ENCODE peak calls at places on chromosomes 13 and 19, in eight cellular contexts. K, B, A, J, L, W, V and P are unnamed samples.

GRCh38 chr19:41569481-41570150 is 6.3 kb upstream of the CEACAM21 start:
- DNase-seq in K (no peak), B (no peak), A (no peak), J (no peak), L (no peak), W (no peak), V (no peak), P (no peak)

GRCh38 chr13:101454767-101455166 is 2.3 kb downstream of the ITGBL1 start:
- DNase-seq in K (no peak), B (no peak), A (no peak), J (no peak), L (no peak), W (no peak), V (no peak), P (no peak)

GRCh38 chr13:64639206-64639605 is 2590.9 kb downstream of the PCDH9 start:
- DNase-seq in K (no peak), B (no peak), A (no peak), J (no peak), L (no peak), W (no peak), V (no peak), P (no peak)

GRCh38 chr13:49218493-49219051 is 1.6 kb upstream of the MLNR start:
- DNase-seq in K (no peak), B (no peak), A (no peak), J (no peak), L (no peak), W (no peak), V (no peak), P (no peak)

GRCh38 chr13:106690779-106691178 is 122.8 kb upstream of the ARGLU1 start:
- DNase-seq in K (no peak), B (no peak), A (no peak), J (no peak), L (no peak), W (no peak), V (no peak), P (no peak)

GRCh38 chr13:113863511-113864302 is at the start of gene GAS6:
- DNase-seq in K (no peak), B (no peak), A (peak), J (no peak), L (no peak), W (no peak), V (no peak), P (no peak)

GRCh38 chr19:37563518-37563917 is 31.1 kb downstream of the ZNF571 start:
- DNase-seq in K (no peak), B (no peak), A (no peak), J (no peak), L (no peak), W (no peak), V (no peak), P (no peak)

GRCh38 chr13:99356216-99357089 is 49.3 kb upstream of the GPR183 start:
- DNase-seq in K (peak), B (peak), A (no peak), J (no peak), L (peak), W (no peak), V (no peak), P (no peak)

GRCh38 chr19:16207063-16207462 is 9.4 kb downstream of the AP1M1 start:
- DNase-seq in K (no peak), B (no peak), A (no peak), J (no peak), L (no peak), W (no peak), V (no peak), P (no peak)

GRCh38 chr13:64749301-64749700 is 2480.8 kb downstream of the PCDH9 start:
- DNase-seq in K (no peak), B (no peak), A (no peak), J (no peak), L (no peak), W (no peak), V (no peak), P (no peak)

GRCh38 chr19:49761625-49762311 is 1.3 kb downstream of the TSKS start:
- DNase-seq in K (no peak), B (no peak), A (no peak), J (no peak), L (no peak), W (no peak), V (no peak), P (no peak)

GRCh38 chr13:87147076-87147475 is 524.1 kb upstream of the SLITRK5 start:
- DNase-seq in K (no peak), B (no peak), A (no peak), J (no peak), L (peak), W (no peak), V (no peak), P (no peak)

GRCh38 chr19:34350161-34350561 is 14.8 kb upstream of the GPI start:
- DNase-seq in K (peak), B (peak), A (no peak), J (no peak), L (no peak), W (peak), V (no peak), P (no peak)

GRCh38 chr19:5186293-5187050 is 154.1 kb downstream of the PTPRS start:
- DNase-seq in K (no peak), B (no peak), A (no peak), J (no peak), L (peak), W (no peak), V (no peak), P (peak)

GRCh38 chr13:84985860-84986259 is 813.4 kb downstream of the SLITRK6 start:
- DNase-seq in K (no peak), B (no peak), A (no peak), J (no peak), L (no peak), W (no peak), V (no peak), P (no peak)

GRCh38 chr19:55909801-55910200 is 22.3 kb downstream of the NLRP13 start:
- DNase-seq in K (no peak), B (no peak), A (no peak), J (no peak), L (no peak), W (no peak), V (no peak), P (no peak)

GRCh38 chr19:18725755-18726416 is 42.4 kb downstream of the CRTC1 start:
- DNase-seq in K (no peak), B (no peak), A (no peak), J (no peak), L (no peak), W (no peak), V (no peak), P (no peak)

GRCh38 chr13:43776680-43777079 is 10.1 kb downstream of the ENOX1 start:
- DNase-seq in K (no peak), B (no peak), A (no peak), J (no peak), L (no peak), W (no peak), V (no peak), P (no peak)

GRCh38 chr19:55096061-55096701 is 20.5 kb downstream of the EPS8L1 start:
- DNase-seq in K (no peak), B (no peak), A (no peak), J (no peak), L (no peak), W (no peak), V (no peak), P (no peak)

GRCh38 chr13:97953376-97953970 is at the start of gene IPO5:
- DNase-seq in K (no peak), B (no peak), A (no peak), J (no peak), L (no peak), W (no peak), V (no peak), P (no peak)

GRCh38 chr13:76210262-76210661 is 574.1 kb downstream of the LMO7 start:
- DNase-seq in K (no peak), B (no peak), A (no peak), J (no peak), L (no peak), W (no peak), V (no peak), P (no peak)

GRCh38 chr19:801861-802496 is 4.7 kb downstream of the PTBP1 start:
- DNase-seq in K (no peak), B (no peak), A (peak), J (no peak), L (no peak), W (no peak), V (no peak), P (no peak)

GRCh38 chr19:17486545-17486944 is 16.2 kb downstream of the SLC27A1 start:
- DNase-seq in K (no peak), B (no peak), A (no peak), J (no peak), L (no peak), W (no peak), V (no peak), P (no peak)

GRCh38 chr19:6740589-6741348 is 1.3 kb downstream of the TRIP10 start:
- DNase-seq in K (no peak), B (peak), A (no peak), J (no peak), L (no peak), W (no peak), V (no peak), P (no peak)

GRCh38 chr19:46466536-46467199 is 4.7 kb downstream of the PNMA8A start:
- DNase-seq in K (no peak), B (no peak), A (no peak), J (no peak), L (peak), W (no peak), V (no peak), P (peak)

GRCh38 chr19:4066682-4067395 is at the start of gene ZBTB7A:
- DNase-seq in K (peak), B (peak), A (peak), J (peak), L (no peak), W (peak), V (peak), P (no peak)

GRCh38 chr13:71590654-71591148 is 276.3 kb downstream of the DACH1 start:
- DNase-seq in K (no peak), B (no peak), A (no peak), J (no peak), L (no peak), W (no peak), V (no peak), P (no peak)

GRCh38 chr13:33262069-33262487 is 23.5 kb downstream of the STARD13 start:
- DNase-seq in K (no peak), B (no peak), A (no peak), J (no peak), L (no peak), W (no peak), V (no peak), P (no peak)

GRCh38 chr13:102399791-102400618 is 1.8 kb downstream of the FGF14 start:
- DNase-seq in K (no peak), B (no peak), A (no peak), J (no peak), L (no peak), W (no peak), V (no peak), P (no peak)

GRCh38 chr13:110433014-110433413 is 125.9 kb downstream of the COL4A2 start:
- DNase-seq in K (no peak), B (no peak), A (no peak), J (no peak), L (no peak), W (no peak), V (no peak), P (no peak)

GRCh38 chr13:55967055-55967454 is 1173.7 kb upstream of the PRR20A start:
- DNase-seq in K (no peak), B (no peak), A (no peak), J (no peak), L (no peak), W (no peak), V (no peak), P (no peak)

GRCh38 chr19:4573682-4574081 is 14.2 kb upstream of the SEMA6B start:
- DNase-seq in K (no peak), B (no peak), A (no peak), J (no peak), L (no peak), W (no peak), V (no peak), P (no peak)

GRCh38 chr19:51978882-51979281 is 7.8 kb downstream of the ZNF350 start:
- DNase-seq in K (no peak), B (no peak), A (no peak), J (no peak), L (no peak), W (no peak), V (no peak), P (no peak)

GRCh38 chr13:42991892-42992584 is at the start of gene EPSTI1:
- DNase-seq in K (peak), B (peak), A (peak), J (peak), L (no peak), W (peak), V (no peak), P (no peak)

GRCh38 chr13:76667551-76667950 is 218.7 kb downstream of the KCTD12 start:
- DNase-seq in K (no peak), B (no peak), A (no peak), J (no peak), L (peak), W (no peak), V (no peak), P (peak)

GRCh38 chr19:35533822-35534521 is 716 bp downstream of the GAPDHS start:
- DNase-seq in K (peak), B (peak), A (no peak), J (no peak), L (no peak), W (no peak), V (no peak), P (no peak)